ENCODE peak calls at places on chromosomes 13 and 19, in eight cellular contexts. E, A, Z, V, C, O, Y and S are unnamed samples.

GRCh38 chr19:38264486-38265212 is at the start of gene SPINT2:
- DNase-seq in E (no peak), Y (peak; percentile 68), A (peak; percentile 89), V (no peak), O (no peak), Z (peak; percentile 89), C (no peak), S (peak; percentile 84)

GRCh38 chr13:107351305-107351704 is 783.4 kb upstream of the ARGLU1 start:
- DNase-seq in O (no peak), E (no peak), C (no peak), Z (no peak), A (no peak), Y (no peak), V (no peak), S (no peak)

GRCh38 chr19:55454787-55455243 is 6.6 kb downstream of the ISOC2 start:
- DNase-seq in Y (peak; percentile 67), C (no peak), Z (no peak), E (peak; percentile 54), O (peak; percentile 68), A (no peak), V (no peak), S (peak; percentile 82)

GRCh38 chr13:36882829-36883390 is 37.1 kb downstream of the SMAD9 start:
- DNase-seq in E (no peak), V (no peak), O (no peak), C (no peak), Z (no peak), A (no peak), Y (no peak), S (no peak)

GRCh38 chr19:40284501-40285352 is at the start of gene AKT2:
- DNase-seq in Z (peak; percentile 91), C (no peak), E (no peak), Y (peak; percentile 89), V (no peak), O (no peak), A (peak; percentile 85), S (peak; percentile 87)

GRCh38 chr19:51570962-51571575 is at the start of gene ZNF175:
- DNase-seq in C (peak; percentile 97), Z (peak; percentile 92), V (peak; percentile 83), O (peak; percentile 100), Y (peak; percentile 89), E (peak; percentile 98), A (peak; percentile 84), S (peak; percentile 92)

GRCh38 chr13:75493156-75493555 is 11.2 kb upstream of the TBC1D4 start:
- DNase-seq in V (no peak), Y (no peak), E (no peak), C (no peak), Z (no peak), A (no peak), O (no peak), S (no peak)

GRCh38 chr19:46195104-46195503 is 34.4 kb upstream of the IGFL1 start:
- DNase-seq in E (no peak), V (no peak), C (no peak), Z (no peak), Y (no peak), O (no peak), A (no peak), S (no peak)

GRCh38 chr19:46180701-46181385 is 32.8 kb downstream of the IGFL2 start:
- DNase-seq in E (peak; percentile 76), O (peak; percentile 82), C (peak; percentile 27), Y (no peak), V (no peak), Z (no peak), A (no peak), S (no peak)

GRCh38 chr13:62110079-62110478 is 694.4 kb upstream of the PCDH20 start:
- DNase-seq in Z (no peak), V (no peak), E (no peak), O (no peak), Y (no peak), C (no peak), A (no peak), S (no peak)

GRCh38 chr13:36345438-36346221 is 564 bp downstream of the SPART start:
- DNase-seq in O (no peak), V (peak; percentile 69), Y (peak; percentile 49), Z (peak; percentile 75), E (peak; percentile 92), C (peak; percentile 88), A (peak; percentile 32), S (peak; percentile 41)

GRCh38 chr13:84896128-84896527 is 903.1 kb downstream of the SLITRK6 start:
- DNase-seq in Z (no peak), O (peak; percentile 63), C (no peak), A (peak; percentile 19), Y (peak; percentile 36), V (peak; percentile 20), E (peak; percentile 74), S (peak; percentile 47)

GRCh38 chr19:21328402-21328801 is 808 bp downstream of the ZNF708 start:
- DNase-seq in A (no peak), Y (peak; percentile 7), O (no peak), Z (no peak), V (no peak), C (no peak), E (no peak), S (no peak)

GRCh38 chr13:45162821-45163220 is 38.0 kb downstream of the KCTD4 start:
- DNase-seq in O (peak; percentile 92), Y (no peak), E (peak; percentile 92), A (no peak), C (no peak), V (peak; percentile 74), Z (no peak), S (no peak)

GRCh38 chr19:13962738-13963602 is 10.7 kb downstream of the DCAF15 start:
- DNase-seq in E (no peak), C (no peak), A (no peak), Z (no peak), V (no peak), O (no peak), Y (no peak), S (peak; percentile 65)

GRCh38 chr19:36488816-36489138 is 584 bp downstream of the ZNF566 start:
- DNase-seq in E (peak; percentile 14), V (no peak), Y (peak; percentile 66), A (no peak), Z (no peak), C (no peak), O (peak; percentile 12), S (peak; percentile 17)

GRCh38 chr13:58620171-58620570 is 988.6 kb downstream of the PCDH17 start:
- DNase-seq in E (no peak), V (no peak), Z (no peak), Y (no peak), O (no peak), A (no peak), C (no peak), S (no peak)

GRCh38 chr19:47865166-47865565 is 6.1 kb downstream of the TPRX2 start:
- DNase-seq in O (no peak), C (no peak), Y (no peak), V (no peak), A (no peak), E (peak; percentile 1), Z (no peak), S (no peak)

GRCh38 chr19:47860602-47861297 is 1.7 kb downstream of the TPRX2 start:
- DNase-seq in A (no peak), E (no peak), C (no peak), V (no peak), Z (no peak), O (no peak), Y (no peak), S (no peak)

GRCh38 chr19:47861630-47862029 is 2.6 kb downstream of the TPRX2 start:
- DNase-seq in Z (no peak), Y (no peak), O (no peak), V (no peak), A (no peak), C (no peak), E (no peak), S (no peak)

GRCh38 chr19:47863514-47863936 is 4.5 kb downstream of the TPRX2 start:
- DNase-seq in A (peak; percentile 96), E (peak; percentile 72), O (peak; percentile 79), Y (peak; percentile 88), Z (peak; percentile 95), C (peak; percentile 87), V (no peak), S (peak; percentile 98)
- TF ChIP-seq CTCF in A (peak; percentile 99), E (peak; percentile 99), O (peak; percentile 89), Y (peak; percentile 96), Z (peak; percentile 98), C (peak; percentile 89), V (peak; percentile 97), S (peak; percentile 97)

GRCh38 chr13:30744056-30744684 is 8.8 kb downstream of the ALOX5AP start:
- DNase-seq in V (no peak), A (no peak), O (peak; percentile 43), C (no peak), Y (peak; percentile 94), E (peak; percentile 54), Z (no peak), S (no peak)
- TF ChIP-seq CTCF in V (no peak), A (no peak), O (no peak), C (no peak), Y (no peak), E (no peak), Z (no peak), S (no peak)

DNA sequence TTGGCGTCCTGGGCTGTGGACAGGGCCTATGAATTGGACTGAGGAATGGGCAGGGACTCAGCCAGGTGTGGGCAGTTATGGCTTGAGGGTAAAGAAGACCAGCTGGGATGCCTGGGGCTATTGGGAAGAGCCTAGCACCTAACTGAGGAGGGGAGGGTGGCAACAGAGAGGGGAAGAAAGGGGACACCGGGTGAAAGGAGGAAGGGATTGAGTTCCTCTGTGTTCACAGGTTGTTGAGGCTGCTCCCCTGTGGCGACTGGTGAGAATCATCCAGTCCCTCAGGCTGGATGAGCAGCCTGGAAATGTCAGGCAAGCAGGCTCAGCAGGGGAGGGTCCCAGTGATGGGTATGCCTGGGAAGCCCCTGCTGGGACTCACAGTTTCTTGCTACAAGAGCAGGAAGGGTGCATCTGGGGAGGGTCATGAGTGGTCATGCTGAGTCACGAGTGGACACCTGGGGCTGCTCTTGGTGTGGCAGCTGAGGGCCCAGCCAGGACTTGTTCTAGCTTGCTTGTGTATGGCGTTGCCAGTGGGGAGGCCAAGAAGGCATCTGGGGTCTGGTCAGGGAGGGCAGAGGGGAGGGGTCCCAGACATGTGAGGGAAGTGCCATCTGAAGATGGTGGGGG is 1.4 kb downstream of the ZNF324 start:
- DNase-seq in C (no peak), A (no peak), Z (no peak), E (no peak), V (no peak), O (peak; percentile 38), Y (no peak), S (no peak)
- TF ChIP-seq CTCF in C (no peak), A (no peak), Z (no peak), E (no peak), V (no peak), O (peak; percentile 27), Y (no peak), S (no peak)

GRCh38 chr19:1884291-1884718 is 991 bp downstream of the ABHD17A start:
- DNase-seq in A (no peak), E (no peak), C (no peak), Y (peak; percentile 71), Z (no peak), V (no peak), O (no peak), S (no peak)

GRCh38 chr19:1882786-1883692 is 2.3 kb downstream of the ABHD17A start:
- DNase-seq in A (no peak), C (no peak), V (no peak), O (no peak), Y (no peak), E (no peak), Z (no peak), S (no peak)

GRCh38 chr19:1880611-1881392 is 4.5 kb downstream of the ABHD17A start:
- DNase-seq in E (no peak), O (no peak), V (no peak), Y (no peak), A (no peak), C (no peak), Z (no peak), S (no peak)

GRCh38 chr19:1883784-1884183 is 1.5 kb downstream of the ABHD17A start:
- DNase-seq in C (no peak), E (no peak), O (no peak), A (no peak), V (no peak), Y (peak; percentile 49), Z (no peak), S (no peak)

GRCh38 chr19:1882089-1882785 is 3.1 kb downstream of the ABHD17A start:
- DNase-seq in V (no peak), O (no peak), A (no peak), C (no peak), Y (peak; percentile 92), Z (no peak), E (no peak), S (no peak)
- TF ChIP-seq CTCF in V (no peak), O (no peak), A (no peak), C (no peak), Y (no peak), Z (no peak), E (no peak), S (no peak)